ENCODE peak calls at places on chromosomes 4 and X, in five cellular contexts. C is CD8-positive, alpha-beta T cell; N is progenitor cell of endocrine pancreas; L is SW480; B is neuronal stem cell. H is an unnamed sample.
A peak's percentile ranks its signal among the peaks of the same experiment; 100 is the strongest.

GRCh38 chrX:9163153-9163790 is 129.3 kb upstream of the FAM9B start:
- DNase-seq in C (no peak), N (no peak), L (no peak), B (no peak), H (peak; percentile 47)

GRCh38 chrX:24023972-24024664 is 2.9 kb downstream of the KLHL15 start:
- DNase-seq in C (no peak), N (no peak), L (peak; percentile 21), B (no peak), H (peak; percentile 3)

GRCh38 chr4:186587416-186588018 is 32.1 kb upstream of the MTNR1A start:
- DNase-seq in C (peak; percentile 24), N (peak; percentile 44), L (peak; percentile 14), B (peak; percentile 57), H (peak; percentile 47)

GRCh38 chrX:57156397-57157049 is 19.3 kb upstream of the SPIN2A start:
- DNase-seq in C (no peak), N (no peak), L (peak; percentile 16), B (peak; percentile 9), H (peak; percentile 23)

GRCh38 chr4:80221161-80221560 is 23.9 kb downstream of the PRDM8 start:
- DNase-seq in C (no peak), N (no peak), L (no peak), B (no peak), H (peak; percentile 24)

GRCh38 chr4:38236003-38236402 is 275.8 kb downstream of the PTTG2 start:
- DNase-seq in C (no peak), N (no peak), L (no peak), B (no peak), H (no peak)

GRCh38 chrX:122943918-122944317 is 240.2 kb upstream of the GRIA3 start:
- DNase-seq in C (no peak), N (no peak), L (no peak), B (no peak), H (peak; percentile 24)

GRCh38 chr4:17010426-17011087 is 112.1 kb upstream of the LDB2 start:
- DNase-seq in C (no peak), N (no peak), L (no peak), B (no peak), H (no peak)

GRCh38 chr4:190017357-190018200 is 9.5 kb downstream of the FRG2 start:
- DNase-seq in C (no peak), N (no peak), L (no peak), B (no peak), H (no peak)

GRCh38 chr4:42397256-42397634 is at the start of gene SHISA3:
- DNase-seq in C (no peak), N (no peak), L (no peak), B (no peak), H (no peak)

GRCh38 chr4:128347175-128347868 is 59.7 kb upstream of the PGRMC2 start:
- DNase-seq in C (no peak), N (no peak), L (no peak), B (no peak), H (no peak)

GRCh38 chr4:68175562-68176155 is 46.0 kb upstream of the TMPRSS11F start:
- DNase-seq in C (no peak), N (no peak), L (peak; percentile 38), B (peak; percentile 62), H (peak; percentile 58)

GRCh38 chrX:149371984-149372383 is 133.1 kb downstream of the IDS start:
- DNase-seq in C (no peak), N (no peak), L (no peak), B (no peak), H (no peak)